ENCODE peak calls at places on chromosome 11, in six cellular contexts. X, T, Q, F, L and K are unnamed samples.

GRCh38 chr11:16160146-16160545 is 196.2 kb downstream of the SOX6 start:
- DNase-seq in X (no peak), T (no peak), Q (no peak), F (no peak), L (no peak), K (no peak)

GRCh38 chr11:61922539-61922938 is 5.2 kb upstream of the RAB3IL1 start:
- DNase-seq in X (peak; percentile 85), T (peak; percentile 82), Q (no peak), F (no peak), L (peak; percentile 85), K (no peak)

GRCh38 chr11:8833568-8834275 is 77.3 kb upstream of the AKIP1 start:
- DNase-seq in X (no peak), T (no peak), Q (no peak), F (no peak), L (peak; percentile 82), K (no peak)

GRCh38 chr11:122879785-122880184 is 2.8 kb upstream of the JHY start:
- DNase-seq in X (no peak), T (no peak), Q (no peak), F (no peak), L (no peak), K (no peak)

GRCh38 chr11:45803981-45804805 is 756 bp upstream of the SLC35C1 start:
- DNase-seq in X (peak; percentile 80), T (peak; percentile 90), Q (peak; percentile 94), F (peak; percentile 80), L (peak; percentile 73), K (peak; percentile 21)

GRCh38 chr11:75771646-75772410 is 3.2 kb downstream of the DGAT2 start:
- DNase-seq in X (no peak), T (peak; percentile 47), Q (no peak), F (peak; percentile 76), L (peak; percentile 96), K (peak; percentile 14)

GRCh38 chr11:71444811-71445210 is 3.4 kb downstream of the DHCR7 start:
- DNase-seq in X (no peak), T (no peak), Q (no peak), F (no peak), L (no peak), K (no peak)

GRCh38 chr11:126561327-126561893 is 205.9 kb downstream of the ST3GAL4 start:
- DNase-seq in X (peak; percentile 60), T (peak; percentile 86), Q (no peak), F (no peak), L (peak; percentile 66), K (no peak)

GRCh38 chr11:12973529-12974181 is 35.5 kb upstream of the RASSF10 start:
- DNase-seq in X (no peak), T (no peak), Q (no peak), F (no peak), L (no peak), K (no peak)

GRCh38 chr11:131980878-131981668 is 610.7 kb downstream of the NTM start:
- DNase-seq in X (no peak), T (no peak), Q (no peak), F (no peak), L (peak; percentile 32), K (no peak)

GRCh38 chr11:7967826-7968225 is 2.6 kb upstream of the NLRP10 start:
- DNase-seq in X (no peak), T (no peak), Q (no peak), F (no peak), L (peak; percentile 65), K (no peak)

GRCh38 chr11:88335284-88335683 is 2.3 kb downstream of the CTSC start:
- DNase-seq in X (no peak), T (no peak), Q (no peak), F (no peak), L (no peak), K (no peak)

GRCh38 chr11:67439321-67440228 is 2.1 kb upstream of the PTPRCAP start:
- DNase-seq in X (no peak), T (no peak), Q (no peak), F (no peak), L (peak; percentile 64), K (no peak)

GRCh38 chr11:35730254-35730653 is 67.7 kb downstream of the TRIM44 start:
- DNase-seq in X (no peak), T (no peak), Q (no peak), F (no peak), L (no peak), K (no peak)

GRCh38 chr11:75562836-75563484 is 907 bp downstream of the SERPINH1 start:
- DNase-seq in X (peak; percentile 30), T (peak; percentile 80), Q (peak; percentile 64), F (no peak), L (peak; percentile 83), K (no peak)

GRCh38 chr11:79101736-79102135 is 339.1 kb downstream of the TENM4 start:
- DNase-seq in X (no peak), T (no peak), Q (no peak), F (no peak), L (no peak), K (no peak)

GRCh38 chr11:1219836-1220810 is 2.7 kb upstream of the MUC5B start:
- DNase-seq in X (no peak), T (no peak), Q (peak; percentile 37), F (no peak), L (no peak), K (no peak)

GRCh38 chr11:133898031-133898769 is 52.9 kb upstream of the SPATA19 start:
- DNase-seq in X (peak; percentile 12), T (no peak), Q (no peak), F (no peak), L (no peak), K (no peak)

GRCh38 chr11:129295746-129296145 is 79.9 kb upstream of the BARX2 start:
- DNase-seq in X (no peak), T (peak; percentile 36), Q (no peak), F (no peak), L (peak; percentile 37), K (no peak)

GRCh38 chr11:57161351-57161750 is 20.4 kb upstream of the LRRC55 start:
- DNase-seq in X (no peak), T (no peak), Q (no peak), F (no peak), L (no peak), K (no peak)

GRCh38 chr11:56911312-56911711 is 77.4 kb upstream of the OR5AK2 start:
- DNase-seq in X (no peak), T (no peak), Q (no peak), F (no peak), L (no peak), K (no peak)

DNA sequence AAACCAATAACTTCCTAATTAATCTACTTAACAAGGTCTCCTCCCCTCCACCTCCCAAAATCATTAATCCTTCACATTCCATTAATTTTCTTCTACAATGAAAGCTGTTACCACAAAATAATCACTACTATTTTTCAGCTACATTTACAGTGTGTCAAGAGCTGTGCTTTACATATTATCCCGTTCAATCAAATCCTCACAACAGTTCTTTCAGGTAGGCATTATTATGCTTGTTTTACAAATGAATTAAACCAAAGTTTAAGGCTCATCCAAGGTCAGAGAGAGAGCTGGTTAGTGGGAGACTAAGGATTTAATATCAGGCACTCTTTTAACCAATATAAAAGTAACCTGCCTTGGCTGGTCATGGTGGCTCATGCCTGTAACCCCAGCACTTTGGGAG is 107.4 kb downstream of the SIK3 start:
- DNase-seq in X (no peak), T (no peak), Q (no peak), F (no peak), L (no peak), K (no peak)
- H3K9me3 ChIP-seq in X (no peaks in the 10 kb centered on the region), T (no peaks in the 10 kb centered on the region), Q (no peaks in the 10 kb centered on the region), F (no peaks in the 10 kb centered on the region), L (no peaks in the 10 kb centered on the region), K (no peaks in the 10 kb centered on the region)

DNA sequence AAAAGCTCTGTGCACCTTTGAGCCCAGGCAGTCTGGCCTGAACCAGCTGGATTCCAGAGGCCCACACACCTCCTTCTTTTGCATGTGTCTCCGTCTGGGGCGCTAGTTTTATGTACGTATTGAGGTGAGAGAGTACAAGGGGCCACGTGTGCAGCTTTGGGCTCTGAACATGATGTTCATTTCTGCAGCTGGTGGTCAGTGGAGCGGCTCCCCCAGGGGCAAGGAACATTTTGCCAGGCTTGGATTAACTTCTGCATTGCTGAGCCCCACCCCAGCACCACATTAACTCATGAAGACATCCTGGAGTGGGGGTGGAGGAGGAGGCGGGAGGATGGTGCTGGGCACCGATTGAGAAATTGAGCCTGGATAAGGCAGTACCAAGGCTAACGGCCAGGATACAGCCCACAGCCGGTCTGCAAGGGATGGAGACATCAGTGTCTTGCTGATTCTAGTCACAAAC is 13.8 kb downstream of the USP2 start:
- DNase-seq in X (no peak), T (peak; percentile 67), Q (no peak), F (no peak), L (no peak), K (no peak)
- H3K9me3 ChIP-seq in X (no peaks in the 10 kb centered on the region), T (no peaks in the 10 kb centered on the region), Q (no peaks in the 10 kb centered on the region), F (no peaks in the 10 kb centered on the region), L (no peaks in the 10 kb centered on the region), K (no peaks in the 10 kb centered on the region)

DNA sequence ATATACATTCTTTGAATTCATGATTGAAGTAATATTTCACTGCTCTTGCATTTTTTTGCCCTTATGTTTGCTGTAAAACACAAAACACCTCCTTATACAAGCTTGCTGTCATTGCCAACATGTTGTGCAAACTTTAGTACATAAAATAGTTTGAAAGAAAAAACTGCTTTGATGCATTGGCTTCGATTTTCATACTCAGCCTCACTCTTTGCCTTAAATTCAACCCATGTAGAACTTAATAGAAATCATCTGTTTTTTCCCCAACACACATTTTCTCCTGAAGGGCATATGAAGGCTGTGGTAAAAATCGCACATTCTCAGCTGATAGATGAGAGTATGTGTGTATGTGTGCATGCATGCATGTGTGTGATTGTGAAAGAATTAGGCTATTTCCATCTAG is 72.7 kb upstream of the MTMR2 start:
- DNase-seq in X (no peak), T (no peak), Q (no peak), F (no peak), L (peak; percentile 39), K (no peak)
- H3K9me3 ChIP-seq in X (no peaks in the 10 kb centered on the region), T (no peaks in the 10 kb centered on the region), Q (no peaks in the 10 kb centered on the region), F (no peaks in the 10 kb centered on the region), L (no peaks in the 10 kb centered on the region), K (no peaks in the 10 kb centered on the region)

GRCh38 chr11:91156041-91156440 is 933.2 kb upstream of the CHORDC1 start:
- DNase-seq in X (no peak), T (no peak), Q (no peak), F (no peak), L (no peak), K (no peak)
- H3K9me3 ChIP-seq in X (no peaks in the 10 kb centered on the region), T (peaks cover 3% of the 10 kb centered on the region), Q (no peaks in the 10 kb centered on the region), F (no peaks in the 10 kb centered on the region), L (peaks cover 3% of the 10 kb centered on the region), K (peaks cover 3% of the 10 kb centered on the region)

DNA sequence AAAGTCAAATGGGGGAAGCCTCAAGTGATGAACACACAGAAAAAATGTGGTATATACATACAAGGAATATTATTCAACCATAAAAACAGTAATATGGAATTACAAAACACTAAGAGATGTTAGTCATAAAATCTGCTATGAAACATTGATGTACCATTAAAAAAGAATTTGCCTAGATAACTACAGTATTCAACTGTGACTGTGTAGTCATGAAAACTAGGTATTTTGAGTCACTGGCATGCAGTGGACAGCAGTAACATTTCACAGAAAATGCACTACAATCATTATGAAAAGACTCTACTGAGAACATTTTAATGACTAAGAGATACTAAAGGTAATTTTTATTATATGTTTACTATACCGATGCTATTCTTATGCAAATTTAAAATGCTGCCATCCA is 11.7 kb downstream of the ZNF195 start:
- DNase-seq in X (no peak), T (no peak), Q (no peak), F (no peak), L (peak; percentile 19), K (no peak)
- H3K9me3 ChIP-seq in X (no peaks in the 10 kb centered on the region), T (peaks cover 30% of the 10 kb centered on the region), Q (no peaks in the 10 kb centered on the region), F (peaks cover 3% of the 10 kb centered on the region), L (peaks cover 17% of the 10 kb centered on the region), K (peaks cover 26% of the 10 kb centered on the region)

GRCh38 chr11:114616516-114616915 is 20.9 kb upstream of the NXPE4 start:
- DNase-seq in X (no peak), T (no peak), Q (no peak), F (no peak), L (no peak), K (no peak)
- H3K9me3 ChIP-seq in X (no peaks in the 10 kb centered on the region), T (no peaks in the 10 kb centered on the region), Q (no peaks in the 10 kb centered on the region), F (no peaks in the 10 kb centered on the region), L (no peaks in the 10 kb centered on the region), K (no peaks in the 10 kb centered on the region)